ENCODE peak calls at places on chromosome 5, in five cellular contexts. One of them, this sample, is unnamed.

GRCh38 chr5:139884144-139884543 is 88.5 kb downstream of the PSD2 start:
- DNase-seq in NCI-H1092 treated with DMSO at 0.1 percent for 48 hours: no peak
- DNase-seq in HT-29: no peak
- DNase-seq in AG08396: no peak
- DNase-seq in ecto neural progenitor cell: no peak
- DNase-seq in this sample: no peak

GRCh38 chr5:79001471-79001870 is 16.4 kb upstream of the ARSB start:
- DNase-seq in AG08396: peak; percentile 29
- DNase-seq in ecto neural progenitor cell: no peak
- DNase-seq in HT-29: no peak
- DNase-seq in NCI-H1092 treated with DMSO at 0.1 percent for 48 hours: no peak
- DNase-seq in this sample: no peak

GRCh38 chr5:125639858-125640257 is 783.4 kb upstream of the GRAMD2B start:
- DNase-seq in ecto neural progenitor cell: no peak
- DNase-seq in NCI-H1092 treated with DMSO at 0.1 percent for 48 hours: no peak
- DNase-seq in AG08396: no peak
- DNase-seq in HT-29: no peak
- DNase-seq in this sample: no peak

GRCh38 chr5:168447748-168448147 is 38.5 kb upstream of the RARS1 start:
- DNase-seq in AG08396: no peak
- DNase-seq in HT-29: no peak
- DNase-seq in NCI-H1092 treated with DMSO at 0.1 percent for 48 hours: no peak
- DNase-seq in ecto neural progenitor cell: peak; percentile 72
- DNase-seq in this sample: no peak

GRCh38 chr5:156391139-156391538 is 64.2 kb downstream of the SGCD start:
- DNase-seq in ecto neural progenitor cell: no peak
- DNase-seq in NCI-H1092 treated with DMSO at 0.1 percent for 48 hours: no peak
- DNase-seq in HT-29: no peak
- DNase-seq in AG08396: no peak
- DNase-seq in this sample: no peak

GRCh38 chr5:113230711-113231652 is 203.8 kb downstream of the TSSK1B start:
- DNase-seq in AG08396: no peak
- DNase-seq in HT-29: no peak
- DNase-seq in ecto neural progenitor cell: no peak
- DNase-seq in NCI-H1092 treated with DMSO at 0.1 percent for 48 hours: no peak
- DNase-seq in this sample: no peak

GRCh38 chr5:149895416-149896345 is 48.9 kb downstream of the PDE6A start:
- DNase-seq in HT-29: no peak
- DNase-seq in NCI-H1092 treated with DMSO at 0.1 percent for 48 hours: no peak
- DNase-seq in AG08396: no peak
- DNase-seq in ecto neural progenitor cell: no peak
- DNase-seq in this sample: no peak

GRCh38 chr5:73446631-73447233 is 1.8 kb downstream of the FOXD1 start:
- DNase-seq in ecto neural progenitor cell: peak; percentile 52
- DNase-seq in AG08396: no peak
- DNase-seq in NCI-H1092 treated with DMSO at 0.1 percent for 48 hours: peak; percentile 34
- DNase-seq in HT-29: no peak
- DNase-seq in this sample: peak; percentile 16

GRCh38 chr5:137994556-137994955 is 38.3 kb downstream of the FAM13B start:
- DNase-seq in NCI-H1092 treated with DMSO at 0.1 percent for 48 hours: no peak
- DNase-seq in AG08396: no peak
- DNase-seq in HT-29: no peak
- DNase-seq in ecto neural progenitor cell: no peak
- DNase-seq in this sample: no peak

GRCh38 chr5:148760945-148761638 is 65.3 kb upstream of the ADRB2 start:
- DNase-seq in ecto neural progenitor cell: no peak
- DNase-seq in NCI-H1092 treated with DMSO at 0.1 percent for 48 hours: no peak
- DNase-seq in AG08396: no peak
- DNase-seq in HT-29: no peak
- DNase-seq in this sample: no peak

GRCh38 chr5:158819095-158819494 is 280.6 kb downstream of the EBF1 start:
- DNase-seq in AG08396: no peak
- DNase-seq in HT-29: no peak
- DNase-seq in ecto neural progenitor cell: no peak
- DNase-seq in NCI-H1092 treated with DMSO at 0.1 percent for 48 hours: no peak
- DNase-seq in this sample: no peak

GRCh38 chr5:140671472-140672210 is 1.7 kb downstream of the DND1 start:
- DNase-seq in NCI-H1092 treated with DMSO at 0.1 percent for 48 hours: no peak
- DNase-seq in HT-29: no peak
- DNase-seq in AG08396: no peak
- DNase-seq in ecto neural progenitor cell: no peak
- DNase-seq in this sample: no peak

GRCh38 chr5:178546675-178547033 is 43.5 kb downstream of the COL23A1 start:
- DNase-seq in NCI-H1092 treated with DMSO at 0.1 percent for 48 hours: no peak
- DNase-seq in ecto neural progenitor cell: no peak
- DNase-seq in HT-29: no peak
- DNase-seq in AG08396: no peak
- DNase-seq in this sample: no peak